ENCODE peak calls at places on chromosomes 3 and 15, in eight cellular contexts. One of them, this sample, is unnamed.
A peak's percentile ranks its signal among the peaks of the same experiment; 100 is the strongest.

GRCh38 chr15:81176291-81176893 is 20.3 kb upstream of the IL16 start:
- DNase-seq in WTC11: peak; percentile 21
- DNase-seq in NCI-H526 treated with DMSO at 0.1 percent for 48 hours: no peak
- DNase-seq in T-helper 2 cell: no peak
- DNase-seq in KBM-7: no peak
- DNase-seq in activated naive CD4-positive, alpha-beta T cell treated with anti-CD3 and anti-CD28 coated beads for 36 hours: no peak
- DNase-seq in 8988T: no peak
- DNase-seq in activated CD8-positive, alpha-beta T cell treated with anti-CD3 and anti-CD28 coated beads for 36 hours: no peak
- DNase-seq in this sample: no peak

GRCh38 chr3:127483902-127484591 is 106.5 kb downstream of the TPRA1 start:
- DNase-seq in WTC11: no peak
- DNase-seq in NCI-H526 treated with DMSO at 0.1 percent for 48 hours: no peak
- DNase-seq in T-helper 2 cell: no peak
- DNase-seq in KBM-7: peak; percentile 4
- DNase-seq in activated naive CD4-positive, alpha-beta T cell treated with anti-CD3 and anti-CD28 coated beads for 36 hours: peak; percentile 73
- DNase-seq in 8988T: no peak
- DNase-seq in activated CD8-positive, alpha-beta T cell treated with anti-CD3 and anti-CD28 coated beads for 36 hours: peak; percentile 81
- DNase-seq in this sample: no peak

GRCh38 chr3:23739536-23739935 is 66.2 kb upstream of the UBE2E1 start:
- DNase-seq in WTC11: no peak
- DNase-seq in NCI-H526 treated with DMSO at 0.1 percent for 48 hours: no peak
- DNase-seq in T-helper 2 cell: no peak
- DNase-seq in KBM-7: peak; percentile 77
- DNase-seq in activated naive CD4-positive, alpha-beta T cell treated with anti-CD3 and anti-CD28 coated beads for 36 hours: no peak
- DNase-seq in 8988T: no peak
- DNase-seq in activated CD8-positive, alpha-beta T cell treated with anti-CD3 and anti-CD28 coated beads for 36 hours: no peak
- DNase-seq in this sample: no peak

GRCh38 chr3:179308006-179308405 is 14.8 kb upstream of the ZNF639 start:
- DNase-seq in WTC11: no peak
- DNase-seq in NCI-H526 treated with DMSO at 0.1 percent for 48 hours: no peak
- DNase-seq in T-helper 2 cell: no peak
- DNase-seq in KBM-7: no peak
- DNase-seq in activated naive CD4-positive, alpha-beta T cell treated with anti-CD3 and anti-CD28 coated beads for 36 hours: no peak
- DNase-seq in 8988T: no peak
- DNase-seq in activated CD8-positive, alpha-beta T cell treated with anti-CD3 and anti-CD28 coated beads for 36 hours: no peak
- DNase-seq in this sample: no peak

GRCh38 chr3:23743141-23743784 is 62.5 kb upstream of the UBE2E1 start:
- DNase-seq in WTC11: peak; percentile 61
- DNase-seq in NCI-H526 treated with DMSO at 0.1 percent for 48 hours: peak; percentile 51
- DNase-seq in T-helper 2 cell: no peak
- DNase-seq in KBM-7: no peak
- DNase-seq in activated naive CD4-positive, alpha-beta T cell treated with anti-CD3 and anti-CD28 coated beads for 36 hours: no peak
- DNase-seq in 8988T: no peak
- DNase-seq in activated CD8-positive, alpha-beta T cell treated with anti-CD3 and anti-CD28 coated beads for 36 hours: no peak
- DNase-seq in this sample: no peak

GRCh38 chr3:61828158-61828874 is 266.9 kb downstream of the PTPRG start:
- DNase-seq in WTC11: no peak
- DNase-seq in NCI-H526 treated with DMSO at 0.1 percent for 48 hours: no peak
- DNase-seq in T-helper 2 cell: no peak
- DNase-seq in KBM-7: no peak
- DNase-seq in activated naive CD4-positive, alpha-beta T cell treated with anti-CD3 and anti-CD28 coated beads for 36 hours: no peak
- DNase-seq in 8988T: no peak
- DNase-seq in activated CD8-positive, alpha-beta T cell treated with anti-CD3 and anti-CD28 coated beads for 36 hours: no peak
- DNase-seq in this sample: no peak

GRCh38 chr15:86001200-86001599 is 78.5 kb upstream of the AGBL1 start:
- DNase-seq in WTC11: no peak
- DNase-seq in NCI-H526 treated with DMSO at 0.1 percent for 48 hours: no peak
- DNase-seq in T-helper 2 cell: no peak
- DNase-seq in KBM-7: no peak
- DNase-seq in activated naive CD4-positive, alpha-beta T cell treated with anti-CD3 and anti-CD28 coated beads for 36 hours: no peak
- DNase-seq in 8988T: no peak
- DNase-seq in activated CD8-positive, alpha-beta T cell treated with anti-CD3 and anti-CD28 coated beads for 36 hours: no peak
- DNase-seq in this sample: no peak

GRCh38 chr3:171873561-171873960 is 30.4 kb downstream of the TMEM212 start:
- DNase-seq in WTC11: no peak
- DNase-seq in NCI-H526 treated with DMSO at 0.1 percent for 48 hours: no peak
- DNase-seq in T-helper 2 cell: no peak
- DNase-seq in KBM-7: no peak
- DNase-seq in activated naive CD4-positive, alpha-beta T cell treated with anti-CD3 and anti-CD28 coated beads for 36 hours: no peak
- DNase-seq in 8988T: no peak
- DNase-seq in activated CD8-positive, alpha-beta T cell treated with anti-CD3 and anti-CD28 coated beads for 36 hours: no peak
- DNase-seq in this sample: no peak

GRCh38 chr3:134601539-134602439 is 49.0 kb downstream of the KY start:
- DNase-seq in WTC11: peak; percentile 77
- DNase-seq in NCI-H526 treated with DMSO at 0.1 percent for 48 hours: peak; percentile 1
- DNase-seq in T-helper 2 cell: no peak
- DNase-seq in KBM-7: no peak
- DNase-seq in activated naive CD4-positive, alpha-beta T cell treated with anti-CD3 and anti-CD28 coated beads for 36 hours: no peak
- DNase-seq in 8988T: no peak
- DNase-seq in activated CD8-positive, alpha-beta T cell treated with anti-CD3 and anti-CD28 coated beads for 36 hours: no peak
- DNase-seq in this sample: no peak

This sample was measured in T-helper 22 cell.